ENCODE peak calls at places on chromosome 10, in five cellular contexts. D, J, I, A and U are unnamed samples.

GRCh38 chr10:132777441-132777840 is 8.5 kb downstream of the NKX6-2 start:
- DNase-seq in I (no peak), A (no peak), D (no peak), J (no peak), U (no peak)

GRCh38 chr10:102639527-102639926 is 4.8 kb upstream of the TRIM8 start:
- DNase-seq in I (no peak), A (no peak), J (no peak), D (no peak), U (no peak)

GRCh38 chr10:59465089-59465488 is 102.7 kb upstream of the FAM13C start:
- DNase-seq in D (peak; percentile 2), J (no peak), A (no peak), I (no peak), U (peak; percentile 57)

GRCh38 chr10:44008270-44008916 is 359.7 kb upstream of the ZNF32 start:
- DNase-seq in A (no peak), D (peak; percentile 4), I (no peak), J (peak; percentile 75), U (peak; percentile 53)

GRCh38 chr10:16527452-16527851 is 5.8 kb upstream of the C1QL3 start:
- DNase-seq in A (no peak), J (no peak), I (no peak), D (no peak), U (no peak)

GRCh38 chr10:114328876-114329275 is 75.4 kb downstream of the AFAP1L2 start:
- DNase-seq in D (no peak), A (no peak), J (no peak), I (no peak), U (no peak)

GRCh38 chr10:120456626-120457430 is at the start of gene PLPP4:
- DNase-seq in D (no peak), A (no peak), I (peak; percentile 63), J (no peak), U (peak; percentile 41)

GRCh38 chr10:107341281-107341680 is 176.8 kb upstream of the SORCS1 start:
- DNase-seq in A (no peak), D (no peak), J (no peak), I (no peak), U (no peak)

GRCh38 chr10:86609920-86610319 is 44.4 kb upstream of the OPN4 start:
- DNase-seq in I (no peak), D (no peak), J (no peak), A (no peak), U (no peak)

GRCh38 chr10:44010873-44011602 is 362.4 kb upstream of the ZNF32 start:
- DNase-seq in J (peak; percentile 68), D (no peak), I (no peak), A (no peak), U (peak; percentile 36)

GRCh38 chr10:28558923-28559508 is 26.1 kb downstream of the WAC start:
- DNase-seq in J (no peak), A (no peak), I (no peak), D (no peak), U (no peak)

GRCh38 chr10:86298501-86299001 is 68.0 kb downstream of the GRID1 start:
- DNase-seq in D (no peak), J (no peak), A (no peak), I (no peak), U (no peak)

GRCh38 chr10:114010316-114010715 is 33.4 kb upstream of the ADRB1 start:
- DNase-seq in I (no peak), D (no peak), A (no peak), J (no peak), U (no peak)